ENCODE peak calls at places on chromosomes 2 and 18, in six cellular contexts. A is Panc1, F is AG04450, B is WTC11, L is GM23338, P is cardiac muscle cell. G is an unnamed sample.

GRCh38 chr2:112257575-112257974 is 2.7 kb upstream of the ZC3H8 start:
- DNase-seq in A (no peak), F (no peak), B (no peak), L (no peak), P (no peak), G (no peak)

GRCh38 chr2:16890081-16890480 is 224.4 kb upstream of the CYRIA start:
- DNase-seq in A (no peak), F (no peak), B (peak; percentile 60), L (peak; percentile 74), P (no peak), G (no peak)

GRCh38 chr18:50871846-50872245 is 7.1 kb upstream of the ME2 start:
- DNase-seq in A (no peak), F (no peak), B (no peak), L (no peak), P (no peak), G (no peak)

GRCh38 chr2:79702934-79703333 is 190.1 kb downstream of the CTNNA2 start:
- DNase-seq in A (no peak), F (no peak), B (no peak), L (no peak), P (no peak), G (no peak)

GRCh38 chr2:143205106-143205764 is 76.0 kb downstream of the ARHGAP15 start:
- DNase-seq in A (no peak), F (no peak), B (no peak), L (peak; percentile 30), P (peak; percentile 15), G (no peak)

GRCh38 chr2:85788603-85789002 is 34.8 kb downstream of the ATOH8 start:
- DNase-seq in A (no peak), F (no peak), B (no peak), L (no peak), P (no peak), G (no peak)

GRCh38 chr2:220915087-220915486 is 657.0 kb downstream of the EPHA4 start:
- DNase-seq in A (no peak), F (no peak), B (no peak), L (no peak), P (no peak), G (no peak)

GRCh38 chr2:130154773-130155765 is 10.2 kb upstream of the CCDC74B start:
- DNase-seq in A (no peak), F (no peak), B (no peak), L (no peak), P (no peak), G (no peak)

GRCh38 chr18:3269241-3269640 is 7.3 kb downstream of the MYL12B start:
- DNase-seq in A (no peak), F (no peak), B (no peak), L (no peak), P (no peak), G (no peak)

GRCh38 chr2:20291106-20291564 is 59.5 kb downstream of the PUM2 start:
- DNase-seq in A (peak; percentile 72), F (peak; percentile 44), B (peak; percentile 62), L (peak; percentile 92), P (peak; percentile 84), G (peak; percentile 78)

GRCh38 chr2:121790276-121790956 is 35.0 kb downstream of the TSN start:
- DNase-seq in A (peak; percentile 42), F (peak; percentile 63), B (no peak), L (peak; percentile 43), P (peak; percentile 86), G (peak; percentile 69)

GRCh38 chr2:241933175-241933911 is 63.8 kb downstream of the RTP5 start:
- DNase-seq in A (no peak), F (no peak), B (no peak), L (no peak), P (peak; percentile 22), G (no peak)

GRCh38 chr2:134021830-134022524 is 231.9 kb upstream of the MGAT5 start:
- DNase-seq in A (no peak), F (no peak), B (no peak), L (no peak), P (no peak), G (no peak)

GRCh38 chr2:55231546-55232083 is 478 bp downstream of the CLHC1 start:
- DNase-seq in A (no peak), F (no peak), B (no peak), L (peak; percentile 32), P (peak; percentile 39), G (no peak)

GRCh38 chr2:241978670-241979069 is 109.1 kb downstream of the RTP5 start:
- DNase-seq in A (no peak), F (no peak), B (no peak), L (no peak), P (no peak), G (no peak)

GRCh38 chr18:67410671-67411070 is 105.8 kb downstream of the DSEL start:
- DNase-seq in A (no peak), F (no peak), B (no peak), L (no peak), P (peak; percentile 48), G (no peak)

GRCh38 chr18:13562494-13563029 is 163.8 kb downstream of the FAM210A start:
- DNase-seq in A (no peak), F (no peak), B (no peak), L (no peak), P (no peak), G (no peak)

DNA sequence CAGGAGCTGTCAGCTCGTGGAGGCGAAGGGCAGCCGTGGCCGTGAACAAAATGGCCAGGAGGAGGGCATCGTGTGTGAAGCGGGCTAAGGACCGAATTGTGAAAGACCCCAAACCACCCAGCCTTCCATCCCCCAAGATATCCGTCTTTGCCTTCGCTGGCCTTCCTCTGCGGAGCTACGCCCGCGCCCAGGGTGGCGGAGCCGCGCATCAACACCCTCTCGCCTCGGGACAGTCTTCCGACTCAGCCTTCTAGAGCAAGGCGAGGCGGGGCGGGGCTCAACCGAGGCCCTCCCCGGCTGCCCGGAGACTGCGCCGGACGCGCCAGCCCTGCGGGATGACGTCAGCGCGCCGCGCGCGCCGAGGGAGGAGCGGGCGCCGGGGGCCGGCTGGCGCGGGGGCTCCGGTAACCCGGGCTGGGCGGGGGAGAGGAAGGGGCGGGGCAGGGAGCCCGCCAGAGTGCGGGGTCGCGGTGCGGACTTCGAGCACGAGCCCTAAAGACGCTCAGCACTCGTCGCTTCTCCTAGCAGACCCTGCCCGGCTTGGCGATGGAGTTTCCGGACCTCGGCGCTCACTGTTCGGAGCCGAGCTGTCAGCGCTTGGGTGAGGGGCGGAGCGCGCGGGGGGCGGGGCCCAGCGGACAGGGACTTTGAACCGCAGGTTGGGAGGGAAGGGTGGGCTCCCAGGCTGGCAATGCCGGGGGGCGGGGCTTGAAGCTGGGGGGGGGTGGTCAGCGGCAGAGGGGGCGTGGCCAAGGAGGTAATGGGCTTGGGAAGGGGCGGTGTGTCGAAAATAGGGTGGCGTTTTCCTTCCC is at the start of gene ZFAND2B:
- DNase-seq in A (peak; percentile 57), F (peak; percentile 69), B (peak; percentile 93), L (peak; percentile 97), P (peak; percentile 95), G (peak; percentile 97)
- TF ChIP-seq CTCF in A (no peak), F (no peak), B (no peak), L (no peak), P (no peak), G (no peak)

DNA sequence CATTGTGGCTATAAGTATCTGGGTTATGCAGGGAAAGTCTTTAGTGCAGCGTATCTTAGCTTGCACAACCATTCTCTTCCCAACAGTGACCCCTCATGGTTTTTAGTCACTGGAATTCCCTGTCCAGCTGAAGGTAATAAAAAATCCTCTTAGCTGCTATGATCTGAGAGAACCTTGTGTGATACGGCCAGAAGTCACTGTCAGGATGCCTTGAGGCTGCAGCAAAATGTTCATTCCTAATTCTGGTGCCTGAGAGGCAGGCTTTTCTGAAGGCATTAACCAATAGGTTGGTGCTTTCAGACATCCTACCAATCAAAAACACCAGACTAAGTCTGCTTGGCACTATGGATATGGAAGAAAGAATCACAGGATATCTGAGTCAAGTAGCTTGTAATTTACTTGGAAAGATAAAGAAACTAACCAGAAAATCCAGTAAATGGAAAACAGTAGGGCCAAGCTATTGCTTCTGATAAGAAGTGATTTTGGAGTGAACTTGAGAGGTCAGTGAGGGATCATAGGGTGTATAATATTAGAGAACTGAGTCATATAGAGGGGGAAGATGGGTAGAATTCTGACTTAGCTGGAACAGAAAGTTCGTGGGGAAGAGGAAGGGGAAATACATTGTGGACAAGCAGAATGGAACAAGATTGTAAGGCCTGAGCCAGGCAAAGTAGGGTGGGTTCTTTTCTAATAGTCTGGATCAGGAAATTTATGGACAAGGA is 89.0 kb upstream of the SLC14A2 start:
- DNase-seq in A (no peak), F (no peak), B (no peak), L (no peak), P (peak; percentile 48), G (no peak)
- TF ChIP-seq CTCF in A (no peak), F (no peak), B (no peak), L (peak; percentile 31), P (peak; percentile 24), G (no peak)

GRCh38 chr2:10059552-10060335 is 16.4 kb downstream of the KLF11 start:
- DNase-seq in A (no peak), F (no peak), B (no peak), L (no peak), P (no peak), G (no peak)

GRCh38 chr2:10059016-10059351 is 15.6 kb downstream of the KLF11 start:
- DNase-seq in A (no peak), F (no peak), B (no peak), L (no peak), P (no peak), G (no peak)

GRCh38 chr2:10063566-10063965 is 16.6 kb downstream of the CYS1 start:
- DNase-seq in A (no peak), F (no peak), B (no peak), L (no peak), P (no peak), G (no peak)

GRCh38 chr2:10062931-10063365 is 17.3 kb downstream of the CYS1 start:
- DNase-seq in A (no peak), F (no peak), B (no peak), L (no peak), P (no peak), G (no peak)

DNA sequence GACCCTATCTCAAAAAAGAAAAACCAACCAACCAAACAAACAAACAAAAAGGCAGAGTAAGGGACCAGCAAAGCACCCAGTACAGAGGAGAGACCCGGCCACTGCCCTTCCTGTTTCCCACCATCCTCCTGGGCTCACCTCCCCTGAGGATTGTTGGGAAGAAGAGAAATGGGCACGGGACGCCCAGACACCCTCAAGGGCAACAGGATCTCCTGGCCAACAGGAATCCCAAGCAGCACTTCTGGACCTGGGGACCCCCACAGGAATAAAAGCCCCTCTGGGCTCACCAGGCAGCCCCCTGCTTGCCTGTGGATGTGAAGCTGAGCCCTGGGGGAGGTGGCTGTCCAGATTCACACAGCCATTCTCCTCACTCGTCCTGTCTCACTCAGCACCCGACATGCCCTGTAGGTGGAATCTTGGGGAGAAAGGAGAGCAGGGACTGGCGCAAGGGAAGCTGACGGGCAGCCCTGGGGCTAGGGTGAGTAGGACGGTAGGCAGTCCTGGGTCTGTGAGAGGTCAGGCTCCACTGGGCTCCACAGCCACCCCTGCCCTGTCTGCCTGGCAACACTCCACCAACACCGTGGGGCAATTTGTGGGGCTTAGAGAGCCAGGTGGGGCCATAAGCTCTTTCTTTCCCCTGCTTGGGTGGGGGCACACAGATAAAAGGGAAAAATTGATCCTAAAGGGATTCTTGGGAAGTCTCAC is 18.0 kb downstream of the KLF11 start:
- DNase-seq in A (no peak), F (no peak), B (no peak), L (no peak), P (no peak), G (no peak)
- TF ChIP-seq CTCF in A (no peak), F (no peak), B (no peak), L (no peak), P (no peak), G (no peak)

DNA sequence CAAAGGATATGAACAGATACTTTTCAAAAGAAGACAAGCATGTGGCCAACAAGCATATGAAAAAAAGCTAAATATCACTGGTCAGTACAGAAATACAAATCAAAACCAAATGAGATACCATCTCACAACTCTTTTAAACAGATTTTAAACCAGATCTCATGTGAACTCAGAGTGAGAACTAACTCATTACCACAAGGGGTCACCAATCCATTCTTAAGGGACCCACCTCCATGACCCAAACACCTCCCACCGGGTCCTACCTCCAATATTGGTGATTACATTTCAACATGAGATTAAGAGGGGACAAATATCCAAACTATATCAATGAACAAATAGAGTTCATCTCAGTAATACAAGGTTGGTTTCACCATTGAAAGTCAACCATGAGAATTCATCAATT is 319.8 kb upstream of the GULP1 start:
- DNase-seq in A (no peak), F (no peak), B (no peak), L (peak; percentile 73), P (no peak), G (no peak)
- TF ChIP-seq CTCF in A (no peak), F (no peak), B (no peak), L (peak; percentile 74), P (no peak), G (no peak)